ENCODE peak calls at places on chromosome 13, in ten cellular contexts. B, C, X, F, E, J, H, W, O and V are unnamed samples. For H3K9me3, the result is how much of the 10 kb centered on the place peaks cover.

GRCh38 chr13:110371550-110372465 is 64.7 kb downstream of the COL4A2 start:
- DNase-seq in B (no peak), C (no peak), X (no peak), F (peak), E (no peak), J (no peak), H (no peak), W (no peak), O (no peak), V (no peak)

GRCh38 chr13:20456737-20457136 is 68.9 kb downstream of the CRYL1 start:
- DNase-seq in B (no peak), C (no peak), X (no peak), F (no peak), E (no peak), J (no peak), H (no peak), W (no peak), O (no peak), V (no peak)

GRCh38 chr13:20431687-20432384 is 93.8 kb downstream of the CRYL1 start:
- DNase-seq in B (no peak), C (no peak), X (no peak), F (no peak), E (no peak), J (no peak), H (no peak), W (no peak), O (no peak), V (no peak)

GRCh38 chr13:47726394-47726793 is 274.7 kb downstream of the SUCLA2 start:
- DNase-seq in B (no peak), C (no peak), X (no peak), F (no peak), E (no peak), J (peak), H (no peak), W (no peak), O (no peak), V (no peak)

GRCh38 chr13:108917581-108917980 is 288.2 kb downstream of the MYO16 start:
- DNase-seq in B (no peak), C (no peak), X (no peak), F (no peak), E (no peak), J (no peak), H (no peak), W (no peak), O (no peak), V (no peak)

GRCh38 chr13:82165396-82166174 is 1716.7 kb downstream of the SLITRK1 start:
- DNase-seq in B (no peak), C (no peak), X (no peak), F (peak), E (no peak), J (no peak), H (no peak), W (no peak), O (no peak), V (peak)

GRCh38 chr13:110306960-110307696 is at the start of the genes COL4A1 and COL4A2:
- DNase-seq in B (no peak), C (peak), X (no peak), F (peak), E (no peak), J (no peak), H (no peak), W (no peak), O (no peak), V (peak)

GRCh38 chr13:94416454-94417080 is 62.9 kb downstream of the DCT start:
- DNase-seq in B (peak), C (no peak), X (no peak), F (peak), E (no peak), J (peak), H (peak), W (peak), O (no peak), V (no peak)

GRCh38 chr13:97904059-97904458 is 49.4 kb upstream of the IPO5 start:
- DNase-seq in B (no peak), C (no peak), X (no peak), F (no peak), E (no peak), J (no peak), H (no peak), W (no peak), O (no peak), V (no peak)

GRCh38 chr13:90281709-90282108 is 1065.8 kb upstream of the MIR17HG start:
- DNase-seq in B (no peak), C (no peak), X (no peak), F (no peak), E (no peak), J (no peak), H (no peak), W (no peak), O (no peak), V (no peak)

GRCh38 chr13:102729560-102730275 is 34.9 kb upstream of the METTL21C start:
- DNase-seq in B (no peak), C (no peak), X (no peak), F (no peak), E (no peak), J (no peak), H (no peak), W (no peak), O (no peak), V (no peak)

GRCh38 chr13:73820688-73821087 is 313.5 kb downstream of the KLF12 start:
- DNase-seq in B (no peak), C (no peak), X (no peak), F (no peak), E (no peak), J (no peak), H (no peak), W (no peak), O (no peak), V (no peak)

GRCh38 chr13:21402586-21403307 is 56.4 kb downstream of the ZDHHC20 start:
- DNase-seq in B (no peak), C (no peak), X (no peak), F (no peak), E (no peak), J (peak), H (no peak), W (peak), O (no peak), V (no peak)

GRCh38 chr13:37369618-37370017 is 228.9 kb downstream of the POSTN start:
- DNase-seq in B (no peak), C (no peak), X (no peak), F (no peak), E (no peak), J (no peak), H (no peak), W (no peak), O (no peak), V (no peak)

GRCh38 chr13:41601718-41602445 is 144.5 kb downstream of the RGCC start:
- DNase-seq in B (no peak), C (no peak), X (no peak), F (no peak), E (no peak), J (no peak), H (no peak), W (no peak), O (no peak), V (no peak)

GRCh38 chr13:66689628-66690027 is 540.5 kb downstream of the PCDH9 start:
- DNase-seq in B (no peak), C (no peak), X (no peak), F (peak), E (no peak), J (no peak), H (no peak), W (no peak), O (no peak), V (no peak)

GRCh38 chr13:49356224-49356623 is 87.6 kb downstream of the CAB39L start:
- DNase-seq in B (no peak), C (no peak), X (no peak), F (no peak), E (no peak), J (no peak), H (no peak), W (no peak), O (no peak), V (no peak)

GRCh38 chr13:73922728-73923393 is 211.3 kb downstream of the KLF12 start:
- DNase-seq in B (no peak), C (no peak), X (no peak), F (peak), E (no peak), J (no peak), H (no peak), W (no peak), O (no peak), V (no peak)

GRCh38 chr13:76885203-76886004 is 801 bp downstream of the KCTD12 start:
- DNase-seq in B (peak), C (peak), X (peak), F (peak), E (peak), J (no peak), H (peak), W (no peak), O (no peak), V (peak)
- TF ChIP-seq POLR2AphosphoS5 in B (peak), C (no peak), X (no peak), F (no peak), E (peak), J (no peak), H (no peak), W (no peak), O (no peak), V (peak)

GRCh38 chr13:61252213-61252612 is 163.4 kb downstream of the PCDH20 start:
- DNase-seq in B (no peak), C (no peak), X (no peak), F (no peak), E (no peak), J (no peak), H (no peak), W (no peak), O (no peak), V (no peak)

GRCh38 chr13:61253105-61253877 is 162.4 kb downstream of the PCDH20 start:
- DNase-seq in B (no peak), C (no peak), X (no peak), F (no peak), E (no peak), J (no peak), H (no peak), W (no peak), O (no peak), V (no peak)

GRCh38 chr13:61246351-61246750 is 169.3 kb downstream of the PCDH20 start:
- DNase-seq in B (no peak), C (no peak), X (no peak), F (no peak), E (no peak), J (no peak), H (no peak), W (no peak), O (no peak), V (no peak)

GRCh38 chr13:61247149-61247936 is 168.3 kb downstream of the PCDH20 start:
- DNase-seq in B (no peak), C (no peak), X (no peak), F (no peak), E (no peak), J (no peak), H (peak), W (no peak), O (no peak), V (no peak)
- H3K4me3 ChIP-seq in B (no peak), C (no peak), X (no peak), F (no peak), E (no peak), J (no peak), H (no peak), W (no peak), O (no peak), V (no peak)

GRCh38 chr13:27919299-27919933 is 384 bp upstream of the PDX1 start:
- DNase-seq in B (no peak), C (no peak), X (no peak), F (no peak), E (no peak), J (peak), H (no peak), W (peak), O (no peak), V (no peak)

GRCh38 chr13:27918918-27919255 is 913 bp upstream of the PDX1 start:
- DNase-seq in B (no peak), C (no peak), X (no peak), F (no peak), E (no peak), J (no peak), H (peak), W (no peak), O (no peak), V (no peak)

GRCh38 chr13:27915301-27916207 is 4.2 kb upstream of the PDX1 start:
- DNase-seq in B (no peak), C (no peak), X (no peak), F (no peak), E (no peak), J (no peak), H (peak), W (no peak), O (no peak), V (no peak)

GRCh38 chr13:27918041-27918917 is 1.5 kb upstream of the PDX1 start:
- DNase-seq in B (no peak), C (no peak), X (no peak), F (no peak), E (no peak), J (no peak), H (peak), W (no peak), O (no peak), V (no peak)

DNA sequence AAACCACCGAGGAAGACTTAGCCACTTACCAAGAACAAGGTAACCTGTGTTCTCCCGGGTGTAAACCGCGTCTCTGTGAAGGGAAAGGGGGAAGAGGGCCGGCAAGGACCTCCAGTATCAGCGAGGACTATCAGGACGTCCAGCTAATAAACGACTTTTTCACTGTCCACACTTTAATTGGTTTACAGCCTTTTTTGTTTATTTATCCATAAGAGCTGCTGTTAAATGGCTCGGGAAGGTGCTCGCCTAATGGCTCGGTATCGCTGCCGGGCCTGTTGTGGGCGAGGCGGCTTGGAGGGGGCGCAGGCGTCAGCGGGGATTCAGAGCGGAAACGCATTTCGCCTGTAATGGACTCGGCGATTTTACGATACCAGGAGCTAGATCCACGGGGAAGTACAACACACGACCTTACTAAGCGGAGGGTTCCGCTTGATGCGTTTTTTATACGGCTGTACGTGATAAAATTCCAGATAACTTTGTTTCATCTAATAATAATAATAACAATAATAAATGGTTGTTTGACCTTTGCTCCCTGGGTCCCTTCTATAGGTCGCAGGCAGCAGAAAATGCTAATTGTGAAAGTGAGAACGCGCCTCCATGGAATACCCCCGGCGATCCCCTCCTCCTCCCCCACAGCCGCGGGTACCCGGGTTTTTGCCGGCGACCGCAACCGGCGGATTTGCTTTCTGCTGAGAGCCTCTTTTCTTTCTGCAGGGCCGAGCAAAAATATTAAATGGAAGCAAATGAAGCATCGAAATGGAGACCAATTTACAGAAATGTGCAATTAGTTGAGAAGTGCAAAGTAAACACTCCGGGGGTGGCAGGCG is 2.5 kb upstream of the PDX1 start:
- DNase-seq in B (no peak), C (no peak), X (no peak), F (no peak), E (no peak), J (no peak), H (peak), W (no peak), O (no peak), V (no peak)
- H3K9me3 ChIP-seq in B (under half), C (under half), X (under half), F (under half), E (under half), J (under half), H (under half), W (under half), O (under half), V (under half)

GRCh38 chr13:51292000-51292550 is 47.4 kb upstream of the SERPINE3 start:
- DNase-seq in B (no peak), C (no peak), X (no peak), F (no peak), E (no peak), J (no peak), H (no peak), W (no peak), O (no peak), V (no peak)
- TF ChIP-seq POLR2AphosphoS5 in B (no peak), C (peak), X (no peak), F (no peak), E (no peak), J (no peak), H (no peak), W (no peak), O (no peak), V (no peak)

DNA sequence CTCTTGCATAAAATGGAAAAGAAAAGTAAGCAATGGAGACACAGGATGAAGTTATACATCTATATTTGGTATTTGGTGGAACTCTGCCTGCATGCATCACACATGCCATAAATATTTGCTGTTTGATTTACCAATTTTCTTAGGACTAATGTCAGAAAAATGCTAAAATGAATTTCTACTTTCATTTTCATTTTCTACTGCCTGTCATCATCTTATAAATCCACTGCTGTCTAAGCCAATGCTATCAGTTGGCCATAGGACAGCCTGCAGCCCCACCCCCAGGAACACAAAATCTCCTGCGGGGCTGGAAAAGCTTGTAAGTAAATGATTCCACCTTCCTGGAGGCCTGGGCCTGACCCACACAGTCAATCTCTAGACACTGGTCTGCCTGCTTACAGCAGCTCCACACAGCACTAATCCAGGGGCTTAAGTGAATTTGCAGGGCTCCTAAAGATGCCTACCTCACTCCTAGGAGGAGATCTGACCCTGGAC is 122.0 kb downstream of the ENOX1 start:
- DNase-seq in B (no peak), C (peak), X (peak), F (no peak), E (no peak), J (no peak), H (no peak), W (no peak), O (no peak), V (peak)
- H3K4me3 ChIP-seq in B (no peak), C (no peak), X (no peak), F (peak), E (no peak), J (no peak), H (no peak), W (no peak), O (no peak), V (no peak)

DNA sequence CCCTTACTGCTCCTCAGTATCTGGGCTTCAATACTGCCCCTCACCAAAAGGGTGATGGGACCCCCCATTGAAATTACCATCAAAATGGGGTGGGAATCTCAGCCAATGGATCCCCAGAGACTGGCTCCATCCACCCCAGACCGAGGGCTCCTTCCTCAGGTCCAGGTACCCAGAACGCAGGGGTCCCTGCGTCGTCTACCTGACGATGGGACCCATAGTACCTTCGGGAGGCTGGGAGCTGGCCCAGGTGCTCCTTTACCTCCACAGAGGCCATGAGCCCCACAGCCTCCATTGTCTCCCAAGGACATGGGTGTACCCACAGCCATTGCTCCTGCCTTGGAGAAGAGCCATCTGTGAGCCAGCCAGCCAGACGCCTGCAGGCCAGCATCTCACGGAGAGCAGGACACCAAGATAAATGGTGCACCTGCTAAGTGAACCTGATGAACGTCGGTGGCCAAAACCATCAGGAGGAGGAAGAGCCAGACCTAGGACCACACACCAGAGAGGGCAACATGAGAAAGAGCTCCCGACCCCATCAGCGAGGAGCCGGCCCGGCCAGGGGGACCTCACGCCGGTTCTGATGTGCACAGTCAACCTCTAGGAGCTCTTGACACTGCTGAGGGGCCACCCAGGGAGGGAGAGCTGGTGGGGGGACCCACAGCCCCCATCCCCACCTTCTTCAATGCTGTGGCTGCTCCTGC is 156.8 kb upstream of the SOX1 start:
- DNase-seq in B (no peak), C (no peak), X (no peak), F (no peak), E (peak), J (no peak), H (peak), W (no peak), O (no peak), V (peak)
- H3K9me3 ChIP-seq in B (under half), C (under half), X (under half), F (under half), E (under half), J (under half), H (under half), W (under half), O (under half), V (under half)

DNA sequence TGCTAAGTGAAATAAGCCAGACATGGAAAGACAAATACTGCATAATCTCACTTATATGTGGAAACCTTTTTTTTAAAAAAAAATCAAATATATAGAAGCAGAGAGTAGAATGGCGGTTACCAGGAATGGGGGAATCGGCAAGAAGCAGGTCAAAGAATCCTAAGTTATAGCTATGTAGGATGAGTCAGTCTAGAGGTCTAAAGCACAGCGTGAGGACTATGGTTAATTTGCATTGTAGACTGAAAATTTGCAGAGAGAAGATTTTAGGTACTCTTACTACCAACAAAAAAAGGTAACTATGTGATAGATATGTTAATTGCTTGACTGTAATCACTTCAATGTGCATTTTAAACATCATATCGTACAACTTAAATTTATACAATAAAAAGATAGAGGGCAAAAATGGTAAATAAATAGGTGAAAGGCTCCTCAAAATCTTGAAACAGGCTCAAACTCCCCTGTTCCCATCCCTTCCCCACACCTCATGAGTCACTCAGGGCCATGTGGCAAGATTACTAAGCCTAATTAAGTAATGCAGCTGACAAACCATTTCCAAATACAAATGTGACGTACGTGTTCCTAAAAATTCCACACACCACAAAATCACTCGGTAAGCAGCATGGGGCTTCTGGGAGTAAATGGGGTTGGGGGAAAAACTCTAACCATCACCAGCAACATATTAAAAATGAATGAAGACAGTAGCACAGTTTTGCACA is 159.0 kb downstream of the USP12 start:
- DNase-seq in B (peak), C (no peak), X (no peak), F (no peak), E (no peak), J (no peak), H (peak), W (no peak), O (no peak), V (no peak)
- TF ChIP-seq POLR2AphosphoS5 in B (no peak), C (no peak), X (no peak), F (no peak), E (no peak), J (no peak), H (no peak), W (no peak), O (no peak), V (peak)

GRCh38 chr13:27830010-27830409 is 37.7 kb downstream of the GSX1 start:
- DNase-seq in B (peak), C (peak), X (peak), F (peak), E (peak), J (no peak), H (peak), W (peak), O (no peak), V (peak)
- H3K4me3 ChIP-seq in B (peak), C (peak), X (peak), F (peak), E (peak), J (peak), H (no peak), W (peak), O (peak), V (no peak)